ENCODE peak calls at places on chromosomes 1 and 21, in five cellular contexts. One of them, this sample, is unnamed.

GRCh38 chr1:42014823-42015222 is 96.1 kb upstream of the HIVEP3 start:
- DNase-seq in lower leg skin: no peak
- DNase-seq in body of pancreas: no peak
- DNase-seq in ovary: no peak
- DNase-seq in tibial nerve: no peak
- DNase-seq in this sample: no peak

GRCh38 chr21:45076245-45076661 is 1.9 kb downstream of the ADARB1 start:
- DNase-seq in lower leg skin: no peak
- DNase-seq in tibial nerve: no peak
- DNase-seq in body of pancreas: no peak
- DNase-seq in ovary: no peak
- DNase-seq in this sample: no peak

GRCh38 chr1:54218883-54219687 is 19.1 kb downstream of the MRPL37 start:
- DNase-seq in ovary: no peak
- DNase-seq in lower leg skin: no peak
- DNase-seq in body of pancreas: peak
- DNase-seq in tibial nerve: no peak
- DNase-seq in this sample: no peak

GRCh38 chr1:157106813-157107189 is 7.2 kb upstream of the ETV3L start:
- DNase-seq in body of pancreas: no peak
- DNase-seq in tibial nerve: no peak
- DNase-seq in ovary: no peak
- DNase-seq in lower leg skin: no peak
- DNase-seq in this sample: peak

GRCh38 chr1:54312874-54313316 is 93.3 kb downstream of the SSBP3 start:
- DNase-seq in lower leg skin: no peak
- DNase-seq in ovary: peak
- DNase-seq in tibial nerve: peak
- DNase-seq in body of pancreas: peak
- DNase-seq in this sample: no peak

GRCh38 chr1:211604548-211604947 is 25.6 kb upstream of the SLC30A1 start:
- DNase-seq in tibial nerve: no peak
- DNase-seq in ovary: no peak
- DNase-seq in body of pancreas: no peak
- DNase-seq in lower leg skin: no peak
- DNase-seq in this sample: no peak

GRCh38 chr1:91314643-91315042 is 90.0 kb downstream of the HFM1 start:
- DNase-seq in lower leg skin: no peak
- DNase-seq in body of pancreas: no peak
- DNase-seq in tibial nerve: no peak
- DNase-seq in ovary: no peak
- DNase-seq in this sample: no peak

GRCh38 chr1:236065509-236066005 is 667 bp upstream of the NID1 start:
- DNase-seq in lower leg skin: peak
- DNase-seq in ovary: no peak
- DNase-seq in tibial nerve: peak
- DNase-seq in body of pancreas: no peak
- DNase-seq in this sample: no peak

GRCh38 chr1:45038661-45039364 is 26.8 kb downstream of the UROD start:
- DNase-seq in lower leg skin: no peak
- DNase-seq in ovary: no peak
- DNase-seq in tibial nerve: no peak
- DNase-seq in body of pancreas: no peak
- DNase-seq in this sample: no peak

GRCh38 chr1:206700445-206701036 is 15.8 kb downstream of the MAPKAPK2 start:
- DNase-seq in body of pancreas: no peak
- DNase-seq in ovary: no peak
- DNase-seq in lower leg skin: no peak
- DNase-seq in tibial nerve: no peak
- DNase-seq in this sample: no peak

GRCh38 chr1:173205146-173206051 is 1.7 kb downstream of the TNFSF4 start:
- DNase-seq in tibial nerve: peak
- DNase-seq in ovary: peak
- DNase-seq in body of pancreas: peak
- DNase-seq in lower leg skin: no peak
- DNase-seq in this sample: no peak

GRCh38 chr1:31765041-31765467 is 914 bp upstream of the ADGRB2 start:
- DNase-seq in lower leg skin: no peak
- DNase-seq in tibial nerve: peak
- DNase-seq in ovary: no peak
- DNase-seq in body of pancreas: no peak
- DNase-seq in this sample: no peak

GRCh38 chr1:212612251-212612961 is 3.8 kb downstream of the ATF3 start:
- DNase-seq in lower leg skin: no peak
- DNase-seq in tibial nerve: no peak
- DNase-seq in ovary: no peak
- DNase-seq in body of pancreas: no peak
- DNase-seq in this sample: no peak

GRCh38 chr1:247118946-247119446 is 14.8 kb upstream of the ZNF669 start:
- DNase-seq in lower leg skin: no peak
- DNase-seq in ovary: no peak
- DNase-seq in body of pancreas: no peak
- DNase-seq in tibial nerve: no peak
- DNase-seq in this sample: no peak

GRCh38 chr1:72623299-72623708 is 341.0 kb upstream of the NEGR1 start:
- DNase-seq in lower leg skin: no peak
- DNase-seq in tibial nerve: no peak
- DNase-seq in ovary: no peak
- DNase-seq in body of pancreas: no peak
- DNase-seq in this sample: no peak

GRCh38 chr1:17292299-17293198 is 15.4 kb upstream of the PADI4 start:
- DNase-seq in lower leg skin: no peak
- DNase-seq in tibial nerve: no peak
- DNase-seq in ovary: no peak
- DNase-seq in body of pancreas: no peak
- DNase-seq in this sample: no peak

GRCh38 chr1:174230399-174230798 is 71.1 kb downstream of the RABGAP1L start:
- DNase-seq in tibial nerve: no peak
- DNase-seq in ovary: no peak
- DNase-seq in lower leg skin: no peak
- DNase-seq in body of pancreas: no peak
- DNase-seq in this sample: no peak

GRCh38 chr1:85047472-85048295 is 616 bp downstream of the MCOLN3 start:
- DNase-seq in body of pancreas: peak
- DNase-seq in ovary: peak
- DNase-seq in lower leg skin: no peak
- DNase-seq in tibial nerve: no peak
- DNase-seq in this sample: no peak

GRCh38 chr1:115838426-115838804 is 2.5 kb downstream of the NHLH2 start:
- DNase-seq in body of pancreas: no peak
- DNase-seq in lower leg skin: no peak
- DNase-seq in tibial nerve: no peak
- DNase-seq in ovary: no peak
- DNase-seq in this sample: no peak

GRCh38 chr1:21775542-21775899 is 7.4 kb downstream of the USP48 start:
- DNase-seq in lower leg skin: no peak
- DNase-seq in body of pancreas: no peak
- DNase-seq in tibial nerve: no peak
- DNase-seq in ovary: no peak
- DNase-seq in this sample: no peak

GRCh38 chr1:165248969-165249571 is 107.4 kb downstream of the LMX1A start:
- DNase-seq in body of pancreas: no peak
- DNase-seq in ovary: no peak
- DNase-seq in lower leg skin: no peak
- DNase-seq in tibial nerve: no peak
- DNase-seq in this sample: no peak

GRCh38 chr21:25859264-25859931 is 124.6 kb downstream of the GABPA start:
- DNase-seq in body of pancreas: no peak
- DNase-seq in lower leg skin: no peak
- DNase-seq in ovary: no peak
- DNase-seq in tibial nerve: no peak
- DNase-seq in this sample: no peak

GRCh38 chr1:56169856-56170255 is 409.5 kb downstream of the PLPP3 start:
- DNase-seq in lower leg skin: no peak
- DNase-seq in ovary: no peak
- DNase-seq in body of pancreas: no peak
- DNase-seq in tibial nerve: no peak
- DNase-seq in this sample: no peak

GRCh38 chr1:234938924-234939323 is 189.7 kb downstream of the TOMM20 start:
- DNase-seq in body of pancreas: no peak
- DNase-seq in ovary: no peak
- DNase-seq in lower leg skin: no peak
- DNase-seq in tibial nerve: no peak
- DNase-seq in this sample: no peak

GRCh38 chr1:41540886-41541591 is 56.6 kb upstream of the EDN2 start:
- DNase-seq in ovary: no peak
- DNase-seq in body of pancreas: peak
- DNase-seq in tibial nerve: no peak
- DNase-seq in lower leg skin: no peak
- DNase-seq in this sample: peak

GRCh38 chr1:26788836-26789611 is 1.3 kb downstream of the PIGV start:
- DNase-seq in ovary: peak
- DNase-seq in tibial nerve: peak
- DNase-seq in lower leg skin: peak
- DNase-seq in body of pancreas: peak
- DNase-seq in this sample: peak
- TF ChIP-seq POLR2A in ovary: peak
- TF ChIP-seq POLR2A in tibial nerve: no peak
- TF ChIP-seq POLR2A in lower leg skin: no peak
- TF ChIP-seq POLR2A in body of pancreas: peak
- TF ChIP-seq POLR2A in this sample: no peak

GRCh38 chr1:86394416-86394815 is 1.7 kb downstream of the ODF2L start:
- DNase-seq in ovary: no peak
- DNase-seq in body of pancreas: no peak
- DNase-seq in tibial nerve: no peak
- DNase-seq in lower leg skin: no peak
- DNase-seq in this sample: no peak

GRCh38 chr1:86396503-86396900 is 379 bp upstream of the ODF2L start:
- DNase-seq in ovary: no peak
- DNase-seq in tibial nerve: no peak
- DNase-seq in body of pancreas: no peak
- DNase-seq in lower leg skin: no peak
- DNase-seq in this sample: no peak

GRCh38 chr1:86395771-86396502 is at the start of gene ODF2L:
- DNase-seq in ovary: peak
- DNase-seq in lower leg skin: peak
- DNase-seq in tibial nerve: peak
- DNase-seq in body of pancreas: peak
- DNase-seq in this sample: peak
- TF ChIP-seq POLR2A in ovary: peak
- TF ChIP-seq POLR2A in lower leg skin: no peak
- TF ChIP-seq POLR2A in tibial nerve: peak
- TF ChIP-seq POLR2A in body of pancreas: peak
- TF ChIP-seq POLR2A in this sample: no peak

GRCh38 chr1:67685558-67686271 is 714 bp downstream of the GADD45A start:
- DNase-seq in lower leg skin: peak
- DNase-seq in tibial nerve: peak
- DNase-seq in ovary: peak
- DNase-seq in body of pancreas: peak
- DNase-seq in this sample: peak

GRCh38 chr1:67687649-67688048 is 2.6 kb downstream of the GADD45A start:
- DNase-seq in tibial nerve: no peak
- DNase-seq in ovary: no peak
- DNase-seq in body of pancreas: no peak
- DNase-seq in lower leg skin: no peak
- DNase-seq in this sample: no peak

GRCh38 chr1:67685067-67685557 is at the start of gene GADD45A:
- DNase-seq in body of pancreas: peak
- DNase-seq in lower leg skin: peak
- DNase-seq in ovary: peak
- DNase-seq in tibial nerve: peak
- DNase-seq in this sample: peak

GRCh38 chr1:67687198-67687545 is 2.2 kb downstream of the GADD45A start:
- DNase-seq in body of pancreas: no peak
- DNase-seq in ovary: no peak
- DNase-seq in tibial nerve: no peak
- DNase-seq in lower leg skin: no peak
- DNase-seq in this sample: no peak

DNA sequence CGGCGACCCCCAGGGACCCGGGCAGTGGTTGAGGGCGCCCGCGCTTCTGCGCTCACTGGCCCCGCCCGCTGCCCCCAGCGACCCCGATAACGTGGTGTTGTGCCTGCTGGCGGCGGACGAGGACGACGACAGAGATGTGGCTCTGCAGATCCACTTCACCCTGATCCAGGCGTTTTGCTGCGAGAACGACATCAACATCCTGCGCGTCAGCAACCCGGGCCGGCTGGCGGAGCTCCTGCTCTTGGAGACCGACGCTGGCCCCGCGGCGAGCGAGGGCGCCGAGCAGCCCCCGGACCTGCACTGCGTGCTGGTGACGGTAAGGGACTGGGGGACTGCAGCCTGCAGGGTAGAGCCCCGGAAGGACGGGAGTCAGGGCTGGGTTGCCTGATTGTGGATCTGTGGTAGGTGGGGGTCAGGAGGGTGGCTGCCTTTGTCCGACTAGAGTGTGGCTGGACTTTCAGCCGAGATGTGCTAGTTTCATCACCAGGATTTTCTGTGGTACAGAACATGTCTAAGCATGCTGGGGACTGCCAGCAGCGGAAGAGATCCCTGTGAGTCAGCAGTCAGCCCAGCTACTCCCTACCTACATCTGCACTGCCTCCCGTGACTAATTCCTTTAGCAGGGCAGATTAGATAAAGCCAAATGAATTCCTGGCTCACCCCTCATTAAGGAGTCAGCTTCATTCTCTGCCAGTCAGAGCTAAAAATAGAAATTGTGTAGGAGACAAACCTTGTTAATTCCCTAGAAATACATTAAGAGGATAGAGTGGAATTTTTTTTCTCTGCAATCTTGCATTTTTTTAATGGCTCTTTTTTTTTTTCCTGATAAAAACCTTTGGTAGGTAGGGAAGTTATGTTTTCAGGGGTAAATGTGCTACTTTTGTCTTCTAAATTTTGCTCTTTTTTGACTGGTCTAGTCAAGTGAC is 1.5 kb downstream of the GADD45A start:
- DNase-seq in lower leg skin: peak
- DNase-seq in tibial nerve: peak
- DNase-seq in ovary: peak
- DNase-seq in body of pancreas: peak
- DNase-seq in this sample: peak
- TF ChIP-seq POLR2A in lower leg skin: no peak
- TF ChIP-seq POLR2A in tibial nerve: no peak
- TF ChIP-seq POLR2A in ovary: peak
- TF ChIP-seq POLR2A in body of pancreas: peak
- TF ChIP-seq POLR2A in this sample: peak

GRCh38 chr21:34715518-34715917 is 46.7 kb downstream of the CLIC6 start:
- DNase-seq in body of pancreas: no peak
- DNase-seq in ovary: no peak
- DNase-seq in tibial nerve: no peak
- DNase-seq in lower leg skin: no peak
- DNase-seq in this sample: no peak
- TF ChIP-seq POLR2A in body of pancreas: no peak
- TF ChIP-seq POLR2A in ovary: no peak
- TF ChIP-seq POLR2A in tibial nerve: no peak
- TF ChIP-seq POLR2A in lower leg skin: no peak
- TF ChIP-seq POLR2A in this sample: no peak